ENCODE peak calls at places on chromosomes 11 and 22, in six cellular contexts. E is HCT116, M is PC-3, Q is SK-N-SH, I is GM23248, B is MM.1S. H is an unnamed sample.

GRCh38 chr11:64590763-64591221 is at the start of gene SLC22A12:
- DNase-seq in E (no peak), M (no peak), Q (no peak), I (no peak), B (no peak), H (no peak)

GRCh38 chr11:134034496-134035381 is 34.1 kb upstream of the JAM3 start:
- DNase-seq in E (no peak), M (peak), Q (no peak), I (peak), B (no peak), H (no peak)

GRCh38 chr11:59289782-59290181 is 68.9 kb upstream of the OR5AN1 start:
- DNase-seq in E (no peak), M (no peak), Q (no peak), I (no peak), B (no peak), H (no peak)

GRCh38 chr11:78659326-78660319 is 85.0 kb upstream of the NARS2 start:
- DNase-seq in E (no peak), M (no peak), Q (no peak), I (no peak), B (no peak), H (no peak)

GRCh38 chr22:43293661-43294392 is 49.3 kb downstream of the SCUBE1 start:
- DNase-seq in E (no peak), M (peak), Q (no peak), I (peak), B (no peak), H (peak)

GRCh38 chr11:123526027-123526805 is 96.1 kb downstream of the GRAMD1B start:
- DNase-seq in E (no peak), M (no peak), Q (no peak), I (peak), B (no peak), H (no peak)

GRCh38 chr11:959027-959426 is 33.4 kb downstream of the AP2A2 start:
- DNase-seq in E (no peak), M (no peak), Q (no peak), I (no peak), B (no peak), H (no peak)

GRCh38 chr11:12854297-12854661 is 154.8 kb upstream of the RASSF10 start:
- DNase-seq in E (no peak), M (no peak), Q (no peak), I (no peak), B (no peak), H (no peak)

GRCh38 chr11:119518746-119519382 is 95.9 kb upstream of the THY1 start:
- DNase-seq in E (no peak), M (peak), Q (no peak), I (peak), B (peak), H (peak)

GRCh38 chr11:102155676-102156075 is 45.4 kb downstream of the YAP1 start:
- DNase-seq in E (no peak), M (no peak), Q (no peak), I (peak), B (no peak), H (no peak)

GRCh38 chr11:102158151-102158734 is 48.0 kb downstream of the YAP1 start:
- DNase-seq in E (no peak), M (peak), Q (no peak), I (peak), B (no peak), H (no peak)

GRCh38 chr11:102153082-102153481 is 42.8 kb downstream of the YAP1 start:
- DNase-seq in E (no peak), M (no peak), Q (no peak), I (peak), B (no peak), H (no peak)

GRCh38 chr11:102154806-102155205 is 44.6 kb downstream of the YAP1 start:
- DNase-seq in E (no peak), M (no peak), Q (no peak), I (no peak), B (no peak), H (no peak)

GRCh38 chr11:102157219-102157618 is 47.0 kb downstream of the YAP1 start:
- DNase-seq in E (no peak), M (peak), Q (no peak), I (peak), B (no peak), H (peak)
- H3K27ac ChIP-seq in E (no peak), M (peak), Q (no peak), I (peak), B (no peak), H (no peak)

DNA sequence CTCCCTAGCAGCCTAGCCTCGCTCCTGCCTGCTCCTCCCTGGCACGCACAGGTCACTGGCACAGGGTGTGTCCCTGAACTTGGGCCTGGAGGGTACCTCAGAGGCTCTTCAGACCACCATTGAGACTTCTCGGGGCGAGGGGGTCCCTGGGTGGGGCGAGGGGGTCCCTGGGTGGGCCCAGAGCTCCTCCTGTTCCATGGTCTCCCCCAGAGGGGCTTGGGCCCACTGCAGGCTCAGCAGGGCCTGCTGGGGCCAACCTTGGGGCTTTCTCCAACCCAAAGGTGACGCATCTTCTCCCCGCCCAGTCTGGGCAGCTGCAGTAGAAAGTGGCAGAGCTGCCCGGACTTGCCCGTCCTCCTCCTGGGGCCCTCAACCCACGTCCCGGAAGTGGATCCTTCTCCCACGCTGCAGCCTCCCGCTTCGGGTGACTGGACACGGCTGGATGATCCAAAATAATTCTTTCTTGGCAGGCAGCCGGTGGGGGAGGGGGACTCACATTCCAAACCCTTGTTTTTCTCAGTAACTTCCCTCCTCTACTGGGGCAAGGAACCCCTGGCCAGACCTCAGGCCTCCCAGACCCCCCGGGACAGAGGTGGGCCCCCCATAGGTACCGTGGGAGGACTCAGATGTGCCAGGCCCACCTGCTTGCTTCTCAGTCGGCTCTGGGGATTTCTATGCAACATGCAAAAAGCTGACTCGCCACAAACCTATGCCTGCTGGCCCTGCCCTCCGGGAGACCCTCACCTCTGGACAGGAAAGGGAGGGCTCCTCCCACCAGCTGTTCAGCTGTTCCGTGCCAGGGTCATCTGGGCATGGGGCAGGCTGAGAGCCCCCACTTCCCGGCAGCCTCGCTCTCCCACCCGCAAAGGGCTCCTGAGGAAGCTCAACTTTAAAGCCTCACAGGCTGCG is 1.5 kb downstream of the PLXNB2 start:
- DNase-seq in E (peak), M (peak), Q (peak), I (peak), B (no peak), H (peak)
- H3K9ac ChIP-seq in E (peak), M (peak), Q (peak), I (peak), B (peak), H (peak)

GRCh38 chr22:23221351-23221804 is 41.1 kb downstream of the BCR start:
- DNase-seq in E (no peak), M (no peak), Q (no peak), I (no peak), B (no peak), H (no peak)

GRCh38 chr22:23219787-23220484 is 39.6 kb downstream of the BCR start:
- DNase-seq in E (no peak), M (peak), Q (no peak), I (peak), B (no peak), H (no peak)

GRCh38 chr22:23219317-23219716 is 39.0 kb downstream of the BCR start:
- DNase-seq in E (no peak), M (no peak), Q (no peak), I (no peak), B (no peak), H (no peak)

GRCh38 chr22:23222033-23222840 is 41.9 kb downstream of the BCR start:
- DNase-seq in E (no peak), M (no peak), Q (no peak), I (no peak), B (no peak), H (no peak)

DNA sequence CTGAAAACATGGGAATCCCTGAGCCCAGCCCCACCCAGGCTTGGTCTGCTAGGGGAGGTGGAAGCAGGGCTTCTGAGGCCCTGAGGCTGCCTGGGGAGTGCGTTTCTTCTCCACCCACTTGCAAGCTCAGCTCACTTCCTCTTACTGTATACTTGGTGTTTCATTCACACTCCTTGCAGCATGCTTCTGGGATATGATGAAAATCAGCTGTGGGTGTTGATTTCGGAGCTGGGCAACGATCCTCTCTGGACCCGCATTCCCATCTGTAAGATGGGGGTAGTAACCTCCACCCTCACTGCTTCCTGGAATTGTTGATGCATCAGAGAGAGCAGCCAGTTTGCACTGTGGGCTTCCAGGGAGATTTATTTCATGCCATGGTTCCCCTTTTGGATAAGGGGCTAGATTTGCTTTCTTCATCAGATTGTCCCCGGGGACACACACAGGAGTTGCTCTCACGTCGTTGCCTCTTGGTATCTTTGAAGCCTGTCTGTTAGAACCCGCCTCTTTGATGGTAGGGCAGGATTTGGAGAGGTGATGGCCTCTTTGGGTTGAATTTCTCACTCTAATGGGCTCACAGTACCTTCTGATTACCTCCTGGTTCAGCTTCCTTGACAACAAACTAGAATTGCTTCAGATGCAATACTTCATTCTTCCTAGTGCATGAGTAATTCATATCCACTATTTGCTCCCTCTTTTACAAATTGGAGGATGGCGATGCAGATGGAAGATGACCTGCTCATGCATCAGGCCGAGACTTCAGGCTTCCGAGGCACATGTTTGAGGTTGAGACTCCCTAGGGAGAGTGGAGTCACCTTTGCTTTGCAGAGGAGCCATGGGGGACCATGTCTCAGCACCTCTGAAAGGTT is 40.4 kb downstream of the BCR start:
- DNase-seq in E (no peak), M (no peak), Q (no peak), I (peak), B (no peak), H (no peak)
- TF ChIP-seq EZH2phosphoT487 in E (no peak), M (no peak), Q (no peak), I (no peak), B (no peak), H (no peak)

DNA sequence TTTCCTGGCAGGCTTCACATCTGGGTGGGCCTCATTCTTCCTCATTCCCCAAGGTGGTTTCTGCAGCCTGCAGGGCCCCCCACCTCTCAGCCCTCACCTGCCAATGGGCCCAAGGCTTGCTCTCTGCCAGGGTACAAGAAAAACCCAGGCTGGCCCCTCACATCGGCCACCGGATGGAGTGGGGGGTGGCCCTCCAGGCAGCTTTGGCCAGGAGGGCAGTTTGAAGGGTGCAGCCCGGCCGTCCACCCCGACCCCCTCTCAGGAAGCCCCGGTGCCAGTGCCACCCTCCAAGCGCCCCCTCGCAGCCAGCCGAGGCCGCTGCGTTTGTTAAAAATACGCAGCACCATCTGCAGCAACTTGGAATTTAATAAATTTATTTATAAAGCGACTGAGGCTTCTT is 196.7 kb downstream of the CTTN start:
- DNase-seq in E (no peak), M (no peak), Q (no peak), I (no peak), B (no peak), H (no peak)
- H3K27ac ChIP-seq in E (no peak), M (no peak), Q (no peak), I (no peak), B (no peak), H (no peak)

GRCh38 chr11:33687733-33688479 is 12.7 kb downstream of the C11orf91 start:
- DNase-seq in E (peak), M (peak), Q (peak), I (peak), B (peak), H (peak)
- H3K9ac ChIP-seq in E (no peak), M (peak), Q (no peak), I (no peak), B (no peak), H (no peak)

DNA sequence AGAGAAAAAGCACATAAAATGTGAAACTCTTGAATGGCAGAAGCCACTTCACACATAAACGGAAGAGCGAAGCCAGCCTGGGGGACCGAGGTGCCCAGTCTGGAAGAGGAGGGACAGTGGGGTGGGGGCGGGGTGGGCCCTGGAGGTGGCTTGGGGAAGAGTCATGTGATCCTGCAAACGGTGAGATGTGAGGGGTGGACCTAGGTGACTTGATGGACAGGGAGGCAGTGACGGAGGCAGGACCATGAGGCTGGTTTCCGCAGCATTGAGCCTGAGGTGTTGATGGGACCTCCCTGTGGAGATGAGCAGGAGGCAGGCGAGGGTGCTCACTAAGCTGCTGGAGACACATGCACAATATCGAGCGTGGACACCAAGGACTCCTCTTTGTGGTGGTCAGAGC is 16.8 kb downstream of the ZDHHC24 start:
- DNase-seq in E (no peak), M (no peak), Q (no peak), I (no peak), B (no peak), H (no peak)
- TF ChIP-seq EZH2phosphoT487 in E (no peak), M (no peak), Q (no peak), I (no peak), B (no peak), H (no peak)

GRCh38 chr11:87259731-87260130 is 222.0 kb downstream of the TMEM135 start:
- DNase-seq in E (no peak), M (no peak), Q (no peak), I (no peak), B (no peak), H (no peak)
- H3K27ac ChIP-seq in E (no peak), M (no peak), Q (no peak), I (no peak), B (no peak), H (no peak)

DNA sequence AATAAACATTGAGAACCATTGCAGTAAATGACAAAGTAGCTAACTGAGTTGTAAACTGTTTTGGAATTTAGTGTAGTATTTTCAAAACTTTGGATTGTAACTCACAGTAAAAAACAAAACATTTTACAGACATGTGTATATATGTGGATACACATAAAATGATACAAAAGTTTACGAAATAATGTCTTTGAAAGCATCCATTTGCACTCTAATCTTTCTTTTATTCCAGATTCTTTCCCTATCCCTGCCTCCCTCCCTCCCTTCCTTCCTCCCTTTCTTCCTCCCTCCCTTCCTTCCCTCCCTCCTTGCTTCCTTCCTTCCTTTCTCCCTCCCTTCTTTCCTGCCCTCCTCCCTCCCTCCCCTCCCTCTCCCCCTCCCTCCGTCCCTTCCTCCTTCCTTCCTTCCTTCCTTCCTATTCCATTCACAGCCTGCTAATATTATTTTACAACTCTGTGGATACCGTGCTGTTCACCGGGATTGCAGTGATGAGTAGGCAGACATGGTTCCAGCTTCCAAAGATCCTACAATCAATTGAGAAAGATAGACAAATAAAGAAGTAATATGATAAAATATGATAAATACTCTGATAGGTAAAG is 3.5 kb downstream of the RRM1 start:
- DNase-seq in E (no peak), M (no peak), Q (no peak), I (no peak), B (no peak), H (no peak)
- H3K9ac ChIP-seq in E (no peak), M (no peak), Q (no peak), I (no peak), B (no peak), H (no peak)

DNA sequence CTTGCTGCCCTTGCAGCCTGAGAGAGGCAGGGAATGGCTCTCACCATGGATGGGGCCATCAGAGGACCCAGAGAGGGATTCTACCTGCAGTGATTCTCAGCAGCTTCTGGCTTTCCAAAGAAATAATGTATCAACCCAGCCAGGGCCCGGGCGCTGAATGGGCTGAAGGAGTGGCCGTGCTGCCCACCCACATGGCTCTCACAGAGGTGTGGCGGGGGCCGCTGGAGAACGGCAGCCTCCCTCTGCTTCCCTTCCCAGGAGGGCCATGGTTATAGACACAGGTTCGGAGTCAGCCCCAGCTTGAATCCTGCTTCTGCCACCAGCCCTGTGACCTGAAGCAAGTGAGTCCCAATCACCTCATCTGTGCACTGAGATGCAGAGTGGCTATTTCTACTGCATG is 82.7 kb downstream of the THAP12 start:
- DNase-seq in E (no peak), M (no peak), Q (no peak), I (no peak), B (no peak), H (no peak)
- TF ChIP-seq EZH2phosphoT487 in E (no peak), M (no peak), Q (no peak), I (no peak), B (no peak), H (no peak)

GRCh38 chr22:41863472-41863871 is 30.6 kb downstream of the SREBF2 start:
- DNase-seq in E (no peak), M (no peak), Q (no peak), I (no peak), B (no peak), H (no peak)
- H3K27ac ChIP-seq in E (no peak), M (no peak), Q (no peak), I (peak), B (no peak), H (no peak)

H was measured in neural progenitor cell.